ENCODE peak calls at places on chromosomes 13 and 19, in ten cellular contexts. X is cardiac muscle cell, O is tibial artery, L is AG04450, U is hepatocyte, G is fibroblast of lung, F is mammary epithelial cell, Q is esophagus muscularis mucosa, Y is heart right ventricle, T is IMR-90. I is an unnamed sample.

GRCh38 chr13:80050252-80050651 is 290.7 kb downstream of the SPRY2 start:
- DNase-seq in X (no peak), O (no peak), L (no peak), U (no peak), G (peak; percentile 68), F (no peak), Q (no peak), Y (no peak), T (peak; percentile 16), I (no peak)

GRCh38 chr19:48852292-48852691 is 16.0 kb upstream of the HSD17B14 start:
- DNase-seq in X (no peak), O (no peak), L (no peak), U (no peak), G (no peak), F (no peak), Q (no peak), Y (no peak), T (no peak), I (no peak)

GRCh38 chr13:60080871-60081270 is 82.9 kb downstream of the DIAPH3 start:
- DNase-seq in X (no peak), O (no peak), L (no peak), U (no peak), G (no peak), F (no peak), Q (no peak), Y (no peak), T (no peak), I (no peak)

GRCh38 chr19:18306903-18307681 is 15.8 kb downstream of the LSM4 start:
- DNase-seq in X (no peak), O (peak; percentile 90), L (no peak), U (no peak), G (no peak), F (no peak), Q (no peak), Y (no peak), T (no peak), I (no peak)

GRCh38 chr19:6026390-6026897 is 48.5 kb upstream of the RANBP3 start:
- DNase-seq in X (no peak), O (peak; percentile 16), L (no peak), U (no peak), G (no peak), F (no peak), Q (no peak), Y (no peak), T (no peak), I (no peak)

GRCh38 chr13:88014527-88014926 is 343.4 kb downstream of the SLITRK5 start:
- DNase-seq in X (no peak), O (no peak), L (no peak), U (no peak), G (no peak), F (no peak), Q (no peak), Y (no peak), T (no peak), I (no peak)

GRCh38 chr13:58963321-58963720 is 1200.4 kb downstream of the DIAPH3 start:
- DNase-seq in X (no peak), O (no peak), L (no peak), U (no peak), G (peak; percentile 61), F (no peak), Q (no peak), Y (no peak), T (no peak), I (no peak)

GRCh38 chr19:55649579-55650557 is 1.9 kb downstream of the CCDC106 start:
- DNase-seq in X (no peak), O (no peak), L (no peak), U (no peak), G (no peak), F (no peak), Q (no peak), Y (no peak), T (no peak), I (no peak)

GRCh38 chr13:36530050-36530789 is 97.9 kb downstream of the CCNA1 start:
- DNase-seq in X (no peak), O (no peak), L (no peak), U (no peak), G (peak; percentile 88), F (peak; percentile 69), Q (peak; percentile 82), Y (no peak), T (no peak), I (no peak)

GRCh38 chr13:93859666-93860065 is 619.8 kb downstream of the DCT start:
- DNase-seq in X (no peak), O (no peak), L (peak; percentile 38), U (no peak), G (peak; percentile 88), F (no peak), Q (no peak), Y (no peak), T (peak; percentile 90), I (no peak)

DNA sequence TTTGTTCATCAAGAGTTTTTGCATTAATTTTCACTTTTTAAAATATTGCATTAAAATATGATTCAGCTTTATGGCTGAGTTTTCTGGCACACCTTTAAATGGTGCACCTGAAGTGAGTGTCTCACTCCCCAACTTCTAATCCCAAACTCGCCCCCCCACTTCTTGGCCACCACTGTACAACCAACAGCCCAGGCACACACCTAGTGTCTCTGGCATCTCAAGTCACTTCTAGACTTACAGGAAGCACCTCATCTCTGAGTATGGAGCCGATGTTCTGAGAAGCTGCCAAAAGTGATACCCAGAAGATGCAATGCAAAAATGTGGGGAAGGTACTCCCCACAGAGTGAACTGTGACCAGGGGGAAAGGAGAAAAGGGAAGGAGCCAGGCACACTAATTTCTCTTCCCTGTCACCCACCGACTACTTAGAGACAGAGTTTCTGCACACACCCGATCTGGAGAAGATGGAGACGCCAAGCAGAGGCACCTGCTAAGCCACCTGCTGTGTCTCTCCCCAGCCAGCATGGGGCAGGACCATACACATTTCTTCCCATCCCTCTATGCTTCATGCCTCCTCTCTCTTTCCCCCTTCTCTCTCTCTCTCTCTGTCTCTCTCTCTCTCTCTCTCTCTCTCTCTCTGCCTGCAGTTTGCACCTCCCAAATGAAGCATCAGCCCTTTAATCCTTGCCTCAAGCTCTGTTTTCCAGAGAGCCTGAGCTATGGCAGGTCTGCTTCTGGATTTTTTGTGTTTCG is 155.3 kb upstream of the ZNF507 start:
- DNase-seq in X (no peak), O (peak; percentile 29), L (no peak), U (no peak), G (no peak), F (no peak), Q (peak; percentile 80), Y (no peak), T (no peak), I (no peak)
- TF ChIP-seq CTCF in X (no peak), O (no peak), L (no peak), U (no peak), G (no peak), F (no peak), Q (no peak), Y (no peak), T (no peak), I (no peak)

DNA sequence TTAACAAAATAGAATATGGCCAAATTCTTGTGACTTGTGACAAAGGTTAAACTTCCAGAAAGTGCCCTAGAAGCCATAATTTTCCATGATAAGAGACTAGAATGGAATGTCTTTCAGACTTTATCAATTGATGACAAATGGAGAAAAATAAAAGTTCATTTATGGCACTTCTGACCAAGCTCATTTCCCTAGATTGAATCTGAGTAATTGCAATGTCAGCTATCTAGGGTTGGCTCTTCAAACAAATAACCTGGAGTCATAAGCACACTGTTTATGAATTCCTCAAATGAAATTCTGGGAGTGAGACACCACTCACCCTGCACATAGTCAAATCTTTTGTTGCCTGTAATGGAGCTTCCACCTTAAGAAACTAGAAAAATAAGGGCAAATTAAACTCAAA is 11.4 kb downstream of the ARHGEF7 start:
- DNase-seq in X (no peak), O (no peak), L (no peak), U (no peak), G (no peak), F (no peak), Q (no peak), Y (no peak), T (no peak), I (no peak)
- H3K27me3 ChIP-seq in X (peaks cover 13% of the 10 kb centered on the region), O (no peaks in the 10 kb centered on the region), L (peaks cover 18% of the 10 kb centered on the region), U (peaks cover 8% of the 10 kb centered on the region), G (peaks cover 2% of the 10 kb centered on the region), F (no peaks in the 10 kb centered on the region), Q (no peaks in the 10 kb centered on the region), Y (no peaks in the 10 kb centered on the region), T (peaks cover 33% of the 10 kb centered on the region), I (no peaks in the 10 kb centered on the region)

DNA sequence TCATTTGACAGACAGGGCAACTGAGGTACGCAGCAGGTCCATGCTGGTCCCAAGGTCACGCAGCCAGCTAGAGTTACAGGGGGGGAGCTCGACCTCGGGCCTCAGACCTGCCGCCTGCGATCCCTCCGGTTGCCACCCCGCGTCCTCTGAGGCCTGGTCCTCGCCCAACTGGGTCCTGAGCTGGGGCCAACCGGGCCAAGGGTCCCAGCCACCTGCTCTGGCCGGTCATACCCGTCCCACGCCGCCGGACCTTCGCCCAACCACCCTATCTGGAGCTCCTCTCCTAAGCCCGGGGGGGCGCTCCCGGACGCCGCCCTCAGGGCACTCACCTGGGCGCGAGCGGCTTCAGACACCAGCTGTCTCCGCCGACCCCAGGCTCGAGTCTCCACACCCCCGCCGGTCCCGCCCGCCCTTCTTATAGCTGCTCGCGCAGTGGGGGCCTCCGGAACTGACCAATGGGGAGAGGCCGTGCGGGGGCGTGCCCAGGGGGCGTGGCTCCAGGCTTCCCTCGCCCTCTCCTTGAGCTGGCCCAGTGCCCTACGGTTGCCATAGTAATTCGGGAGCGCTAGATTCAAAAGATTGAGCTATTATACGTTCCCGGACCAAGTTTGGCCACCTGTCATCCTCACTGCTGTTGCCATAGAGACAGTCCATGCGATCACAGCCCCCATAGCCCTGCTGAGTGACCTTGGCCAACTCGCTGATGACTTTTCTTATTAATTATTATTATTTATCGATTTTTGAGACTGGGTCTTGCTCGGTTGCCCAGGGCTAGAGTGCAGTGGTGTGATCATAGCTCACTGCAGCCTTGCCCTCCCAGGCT is at the start of gene PLIN5:
- DNase-seq in X (peak; percentile 87), O (no peak), L (no peak), U (peak; percentile 85), G (peak; percentile 29), F (no peak), Q (no peak), Y (peak; percentile 81), T (peak; percentile 26), I (peak; percentile 87)
- TF ChIP-seq CTCF in X (no peak), O (no peak), L (no peak), U (no peak), G (no peak), F (no peak), Q (no peak), Y (no peak), T (no peak), I (no peak)

GRCh38 chr19:41515054-41515652 is 60.8 kb upstream of the CEACAM21 start:
- DNase-seq in X (no peak), O (no peak), L (no peak), U (no peak), G (no peak), F (no peak), Q (no peak), Y (no peak), T (no peak), I (no peak)
- H3K27me3 ChIP-seq in X (no peaks in the 10 kb centered on the region), O (peaks cover 40% of the 10 kb centered on the region), L (peaks cover 15% of the 10 kb centered on the region), U (no peaks in the 10 kb centered on the region), G (peaks cover 2% of the 10 kb centered on the region), F (no peaks in the 10 kb centered on the region), Q (no peaks in the 10 kb centered on the region), Y (peaks cover 39% of the 10 kb centered on the region), T (peaks cover 12% of the 10 kb centered on the region), I (no peaks in the 10 kb centered on the region)